ENCODE peak calls at places on chromosomes 2 and 18, in four cellular contexts. U, V, S and F are unnamed samples.

GRCh38 chr18:49612515-49613033 is 50.7 kb downstream of the LIPG start:
- DNase-seq in V (no peak), U (no peak), S (peak), F (peak)

GRCh38 chr18:69795785-69796184 is 151.9 kb downstream of the CD226 start:
- DNase-seq in U (no peak), V (no peak), S (no peak), F (no peak)

GRCh38 chr18:38421016-38421415 is 855.4 kb upstream of the CELF4 start:
- DNase-seq in V (no peak), U (no peak), S (no peak), F (no peak)

GRCh38 chr2:160650196-160651108 is 156.8 kb upstream of the RBMS1 start:
- DNase-seq in V (no peak), U (peak), S (no peak), F (no peak)

GRCh38 chr2:65153515-65153914 is 23.6 kb upstream of the RAB1A start:
- DNase-seq in V (no peak), U (no peak), S (no peak), F (no peak)

GRCh38 chr2:142876423-142876822 is 1.0 kb upstream of the KYNU start:
- DNase-seq in S (no peak), V (no peak), U (no peak), F (no peak)

GRCh38 chr18:13264986-13265900 is 46.7 kb downstream of the LDLRAD4 start:
- DNase-seq in U (no peak), S (no peak), V (no peak), F (no peak)

GRCh38 chr2:128686881-128687550 is 368.3 kb upstream of the HS6ST1 start:
- DNase-seq in S (no peak), U (no peak), V (no peak), F (no peak)

GRCh38 chr2:238638100-238638981 is 209.5 kb upstream of the TWIST2 start:
- DNase-seq in U (no peak), V (no peak), S (no peak), F (no peak)

GRCh38 chr2:98476192-98476868 is 31.7 kb downstream of the INPP4A start:
- DNase-seq in S (no peak), U (no peak), V (no peak), F (no peak)

GRCh38 chr2:28695245-28695647 is 56.4 kb upstream of the PPP1CB start:
- DNase-seq in V (no peak), S (no peak), U (no peak), F (no peak)

GRCh38 chr2:134234535-134234934 is 19.3 kb upstream of the MGAT5 start:
- DNase-seq in S (no peak), V (no peak), U (no peak), F (no peak)

GRCh38 chr18:14912967-14913366 is 165.0 kb downstream of the ANKRD30B start:
- DNase-seq in U (no peak), S (no peak), V (no peak), F (no peak)

GRCh38 chr2:207166349-207167128 is 791 bp upstream of the KLF7 start:
- DNase-seq in V (peak), U (peak), S (no peak), F (peak)

GRCh38 chr18:3449702-3450357 is at the start of gene TGIF1:
- DNase-seq in U (peak), V (peak), S (no peak), F (no peak)

GRCh38 chr2:174233771-174234275 is 14.5 kb downstream of the OLA1 start:
- DNase-seq in U (no peak), S (no peak), V (no peak), F (no peak)

GRCh38 chr2:159137511-159138101 is 148.9 kb downstream of the WDSUB1 start:
- DNase-seq in S (no peak), V (no peak), U (no peak), F (no peak)
- TF ChIP-seq POLR2AphosphoS5 in S (no peak), V (no peak), U (no peak), F (no peak)

DNA sequence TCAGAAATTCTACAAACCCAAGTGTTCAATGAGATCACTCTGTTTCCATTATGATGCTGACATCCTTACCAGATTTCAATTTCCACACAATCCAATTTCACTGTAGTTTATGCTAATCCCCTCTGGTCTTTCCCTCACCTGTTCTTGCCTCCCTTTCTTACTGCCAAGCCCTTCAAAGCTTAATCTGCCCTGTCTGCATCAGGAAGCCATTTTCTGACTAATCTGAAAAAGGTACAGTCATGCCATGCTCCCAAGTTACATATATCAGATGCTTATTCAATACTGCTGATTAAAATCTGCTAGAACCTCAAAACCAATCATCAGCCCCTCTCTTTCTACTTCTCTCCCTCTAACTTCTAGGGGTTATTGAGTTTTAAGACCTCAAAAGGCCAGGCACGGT is 8.9 kb downstream of the KRTCAP3 start:
- DNase-seq in U (no peak), V (no peak), S (no peak), F (no peak)
- TF ChIP-seq SPI1 in U (no peak), V (no peak), S (no peak), F (no peak)

DNA sequence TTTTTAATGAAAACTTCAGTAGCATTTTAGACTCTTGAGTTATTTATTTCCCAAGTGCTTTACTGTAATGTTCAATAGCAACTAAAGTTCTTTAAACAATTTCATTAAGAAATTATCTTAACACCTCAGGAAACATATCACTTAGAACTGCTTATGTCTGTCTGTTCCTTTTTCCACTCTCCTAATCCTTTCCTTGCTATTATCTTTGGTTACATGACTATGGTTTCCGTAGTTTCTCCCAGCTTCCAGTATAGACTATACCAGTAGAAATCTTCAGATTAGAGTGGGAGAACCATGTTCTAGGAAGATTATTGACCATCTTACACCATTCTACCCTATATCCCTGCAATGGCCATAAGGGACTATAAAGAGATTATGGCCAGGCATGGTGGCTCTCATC is 280.0 kb downstream of the EXOC6B start:
- DNase-seq in U (no peak), V (no peak), S (no peak), F (no peak)
- TF ChIP-seq POLR2AphosphoS5 in U (no peak), V (no peak), S (no peak), F (no peak)

GRCh38 chr2:202376460-202377307 is 557 bp downstream of the BMPR2 start:
- DNase-seq in S (no peak), V (peak), U (no peak), F (no peak)
- TF ChIP-seq SPI1 in S (no peak), V (no peak), U (no peak), F (no peak)

DNA sequence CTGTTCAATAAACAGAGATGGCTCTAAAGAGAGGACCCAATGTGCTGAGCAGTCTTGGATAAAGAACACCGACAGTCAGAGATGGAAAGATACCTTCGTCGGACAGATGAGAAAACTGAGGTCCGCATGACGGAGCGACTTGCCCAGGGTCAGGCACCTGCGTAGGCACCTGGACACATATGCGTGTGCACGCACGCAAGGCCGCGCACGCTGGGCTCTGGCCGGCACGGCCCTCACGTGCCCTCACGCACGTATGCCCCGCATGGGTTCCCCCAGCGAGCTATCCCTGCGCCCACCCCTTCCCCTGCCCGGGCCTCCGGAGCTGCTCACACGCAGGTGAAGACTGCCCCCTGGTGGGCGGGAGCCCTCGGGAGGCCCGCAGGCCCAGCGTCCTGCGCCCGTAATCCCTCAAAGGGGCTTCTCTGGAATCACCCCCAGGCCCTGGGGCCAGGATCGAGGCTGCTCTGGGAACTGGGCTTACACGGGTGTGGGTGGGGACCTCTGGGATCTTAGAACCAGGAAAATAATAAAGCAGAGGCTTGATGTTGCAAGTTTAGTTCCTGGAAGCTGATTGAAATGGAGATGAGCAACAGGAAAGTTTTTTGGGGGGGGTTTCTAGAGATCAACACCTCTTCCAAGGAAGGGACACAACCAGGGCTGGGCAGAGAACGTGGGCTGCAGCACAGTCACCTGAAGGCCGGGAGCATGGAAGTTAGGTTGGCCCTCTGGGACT is 246.3 kb downstream of the TNS1 start:
- DNase-seq in U (peak), V (peak), S (no peak), F (peak)
- TF ChIP-seq POLR2AphosphoS5 in U (no peak), V (no peak), S (no peak), F (no peak)

DNA sequence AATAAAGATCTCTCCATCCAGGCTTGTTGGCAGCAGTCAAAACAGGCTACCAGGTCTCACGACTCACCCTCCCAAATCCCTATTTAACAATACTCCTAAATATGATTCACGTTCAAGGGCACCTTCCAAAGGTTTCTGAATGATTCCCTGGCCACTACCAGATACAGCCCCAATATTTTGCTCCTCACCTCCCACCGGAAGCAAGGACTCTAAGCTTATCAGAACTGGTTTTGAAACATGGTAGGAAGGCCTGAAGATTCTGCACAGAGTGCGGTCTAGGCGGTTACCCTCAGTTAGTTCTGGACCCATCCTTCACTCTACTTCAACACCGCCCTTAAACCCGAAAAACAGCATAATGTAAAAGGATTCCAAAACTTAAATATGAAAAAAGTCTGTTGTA is 5.2 kb downstream of the PPP4R1 start:
- DNase-seq in U (no peak), V (peak), S (no peak), F (no peak)
- TF ChIP-seq SPI1 in U (no peak), V (no peak), S (no peak), F (no peak)

GRCh38 chr2:188293601-188294482 is 2.2 kb downstream of the GULP1 start:
- DNase-seq in S (no peak), U (no peak), V (peak), F (no peak)

GRCh38 chr2:188292446-188293239 is 969 bp downstream of the GULP1 start:
- DNase-seq in U (no peak), V (peak), S (no peak), F (no peak)

GRCh38 chr2:188291142-188291616 is 495 bp upstream of the GULP1 start:
- DNase-seq in U (no peak), V (peak), S (no peak), F (no peak)

GRCh38 chr2:188294547-188294946 is 2.9 kb downstream of the GULP1 start:
- DNase-seq in V (no peak), S (no peak), U (no peak), F (no peak)

GRCh38 chr2:188291617-188292445 is at the start of gene GULP1:
- DNase-seq in V (peak), U (no peak), S (no peak), F (peak)
- TF ChIP-seq POLR2AphosphoS5 in V (no peak), U (no peak), S (no peak), F (no peak)